ENCODE peak calls at places on chromosomes 2 and 18, in six cellular contexts. X, Y, U, N, J and C are unnamed samples.

GRCh38 chr2:220664272-220665107 is 907.6 kb downstream of the EPHA4 start:
- DNase-seq in X (no peak), N (peak; percentile 23), U (no peak), J (no peak), Y (no peak), C (no peak)

GRCh38 chr2:50591642-50592041 is 440.3 kb downstream of the NRXN1 start:
- DNase-seq in U (no peak), N (no peak), X (no peak), Y (no peak), J (no peak), C (no peak)

GRCh38 chr2:181937473-181937872 is 45.9 kb downstream of the ITPRID2 start:
- DNase-seq in Y (no peak), N (no peak), U (no peak), J (no peak), X (no peak), C (no peak)

GRCh38 chr2:42999391-42999811 is 207.0 kb upstream of the HAAO start:
- DNase-seq in Y (no peak), J (no peak), X (no peak), U (no peak), N (no peak), C (peak; percentile 27)

GRCh38 chr18:49008156-49008555 is 57.4 kb upstream of the SMAD7 start:
- DNase-seq in U (no peak), Y (no peak), J (no peak), X (no peak), N (no peak), C (no peak)

GRCh38 chr2:218879881-218880748 is 537 bp upstream of the WNT10A start:
- DNase-seq in N (no peak), J (peak; percentile 57), U (peak; percentile 86), X (no peak), Y (no peak), C (no peak)

GRCh38 chr2:217444932-217445331 is 557.9 kb downstream of the TNS1 start:
- DNase-seq in Y (no peak), N (no peak), U (no peak), X (no peak), J (no peak), C (no peak)

GRCh38 chr2:230777681-230778080 is 65.0 kb downstream of the CAB39 start:
- DNase-seq in J (no peak), U (no peak), X (no peak), N (no peak), Y (no peak), C (peak; percentile 58)

GRCh38 chr2:131105950-131106801 is 1.0 kb downstream of the PLEKHB2 start:
- DNase-seq in U (no peak), N (no peak), X (no peak), J (no peak), Y (peak; percentile 43), C (peak; percentile 39)

DNA sequence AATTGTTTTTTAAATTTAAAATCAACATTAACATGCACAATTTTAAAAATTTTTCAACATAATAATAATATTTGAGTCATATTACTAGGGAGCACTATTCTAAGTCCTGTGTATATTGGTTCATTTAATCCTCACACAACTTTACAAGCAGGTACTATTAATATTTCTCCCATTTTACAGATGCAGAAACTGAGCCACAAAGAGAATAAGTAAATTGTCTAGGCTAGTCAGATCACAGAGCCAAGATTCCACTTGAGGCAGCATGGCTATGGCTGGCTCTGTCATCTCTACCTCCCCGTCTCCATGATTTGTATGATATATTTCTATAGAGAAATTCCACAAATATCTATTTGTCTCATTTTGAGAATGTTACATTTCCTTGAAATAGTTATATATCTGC is 15.1 kb downstream of the CCNT2 start:
- DNase-seq in J (no peak), N (no peak), Y (no peak), X (no peak), U (no peak), C (no peak)
- H3K27ac ChIP-seq in J (no peak overlapping the region), N (no peak overlapping the region), Y (no peak overlapping the region), X (no peak overlapping the region), U (no peak overlapping the region), C (no peak overlapping the region)

DNA sequence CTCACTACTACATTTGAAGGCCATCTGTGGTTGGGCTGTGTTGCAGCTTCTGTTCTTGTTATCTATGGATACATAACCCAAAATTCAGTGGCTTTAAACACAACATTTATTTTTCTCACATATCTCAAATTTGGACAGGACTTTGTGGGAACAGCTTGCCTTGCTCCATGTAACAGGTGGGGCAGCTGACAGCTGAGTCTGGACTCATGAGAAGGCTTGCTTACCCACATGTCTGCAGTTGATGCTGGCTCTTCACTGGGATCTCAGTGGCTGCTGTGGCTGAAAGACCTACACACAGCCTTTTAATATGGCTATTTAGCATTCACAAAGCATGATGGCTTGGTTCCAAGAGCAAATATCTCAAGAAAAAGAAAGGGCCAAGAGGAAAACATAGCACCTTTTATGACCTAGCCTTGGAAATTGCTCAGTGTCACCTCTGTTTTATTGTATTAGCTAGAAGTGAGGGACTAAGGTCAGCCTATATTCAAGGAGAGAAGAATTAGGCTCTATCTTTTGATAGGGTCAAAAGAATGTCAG is 296.8 kb upstream of the ZNF521 start:
- DNase-seq in N (no peak), Y (no peak), X (no peak), J (no peak), U (no peak), C (no peak)
- H3K27ac ChIP-seq in N (no peak overlapping the region), Y (no peak overlapping the region), X (no peak overlapping the region), J (no peak overlapping the region), U (no peak overlapping the region), C (no peak overlapping the region)

GRCh38 chr2:161206491-161207032 is 46.3 kb downstream of the TANK start:
- DNase-seq in U (no peak), J (no peak), Y (no peak), N (no peak), X (no peak), C (no peak)
- H3K27ac ChIP-seq in U (no peak overlapping the region), J (no peak overlapping the region), Y (peak overlapping the region; percentile 21), N (no peak overlapping the region), X (no peak overlapping the region), C (no peak overlapping the region)

DNA sequence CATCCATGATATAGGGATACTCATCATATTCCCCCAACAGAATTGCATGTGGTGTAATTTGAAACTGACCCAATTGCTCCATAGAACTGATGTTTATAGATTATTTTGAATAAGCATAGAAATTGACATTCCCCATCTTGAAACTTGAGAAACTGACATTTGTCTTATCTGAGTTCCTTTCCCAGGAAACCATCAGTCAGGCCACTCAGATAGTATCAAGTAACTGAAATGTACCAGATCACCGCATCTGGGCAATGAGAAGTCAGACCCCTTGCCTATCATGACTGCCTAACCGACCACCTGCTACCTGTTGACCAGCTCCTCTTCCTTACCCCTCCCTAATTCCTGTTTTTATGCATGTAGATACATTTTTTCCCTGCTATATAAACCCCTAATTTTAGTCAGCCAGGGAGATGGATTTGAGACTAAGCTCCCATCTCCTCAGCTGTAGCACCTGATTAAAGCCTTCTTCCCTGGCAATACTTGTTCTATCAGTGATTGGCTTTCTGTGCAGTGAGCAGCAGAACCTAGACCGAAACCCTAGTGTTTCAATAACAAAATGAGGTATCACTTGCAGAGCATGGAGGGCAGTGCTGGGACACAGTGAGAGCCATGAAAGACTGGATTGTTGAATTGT is 274.5 kb downstream of the LPIN1 start:
- DNase-seq in N (no peak), U (no peak), X (no peak), Y (no peak), J (no peak), C (no peak)
- H3K27ac ChIP-seq in N (no peak overlapping the region), U (no peak overlapping the region), X (no peak overlapping the region), Y (no peak overlapping the region), J (no peak overlapping the region), C (no peak overlapping the region)

GRCh38 chr2:69133898-69134297 is 120.9 kb downstream of the ANTXR1 start:
- DNase-seq in J (no peak), U (no peak), Y (no peak), N (no peak), X (no peak), C (no peak)
- H3K27ac ChIP-seq in J (no peak overlapping the region), U (no peak overlapping the region), Y (no peak overlapping the region), N (no peak overlapping the region), X (no peak overlapping the region), C (no peak overlapping the region)

GRCh38 chr2:60532421-60532820 is 21.0 kb downstream of the BCL11A start:
- DNase-seq in J (no peak), U (no peak), X (no peak), Y (no peak), N (no peak), C (no peak)

GRCh38 chr2:60533114-60534033 is 20.1 kb downstream of the BCL11A start:
- DNase-seq in N (peak; percentile 86), J (no peak), U (no peak), Y (no peak), X (no peak), C (peak; percentile 58)

GRCh38 chr2:60531638-60532216 is 21.7 kb downstream of the BCL11A start:
- DNase-seq in Y (no peak), U (no peak), X (no peak), J (peak; percentile 64), N (no peak), C (no peak)

GRCh38 chr2:60535392-60536312 is 17.8 kb downstream of the BCL11A start:
- DNase-seq in X (no peak), J (no peak), Y (no peak), U (no peak), N (no peak), C (no peak)

DNA sequence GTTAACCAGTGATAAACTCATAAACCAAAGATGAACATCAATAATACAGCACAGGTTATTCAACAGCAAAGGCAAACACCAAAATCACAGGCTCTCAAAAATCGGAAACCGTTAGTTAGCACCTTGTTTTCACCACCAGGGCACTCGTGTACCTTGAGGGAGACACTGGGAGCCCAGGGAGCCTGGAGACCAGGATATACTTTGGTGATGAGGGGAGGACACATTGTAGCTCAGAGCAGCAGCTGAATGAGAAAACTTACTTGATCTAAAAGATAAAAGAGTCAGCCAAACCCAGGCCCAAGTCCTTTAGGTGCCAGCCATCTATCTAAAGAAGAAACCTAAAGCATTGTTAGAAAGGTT is 19.4 kb downstream of the BCL11A start:
- DNase-seq in N (no peak), U (no peak), J (no peak), X (no peak), Y (no peak), C (no peak)
- H3K27ac ChIP-seq in N (peak overlapping the region; percentile 73), U (no peak overlapping the region), J (no peak overlapping the region), X (no peak overlapping the region), Y (no peak overlapping the region), C (no peak overlapping the region)